ENCODE peak calls at places on chromosome 22, in eight cellular contexts. One of them, this sample, is unnamed.

GRCh38 chr22:37260396-37260795 is 16.3 kb upstream of the RAC2 start:
- DNase-seq in NCI-H446: no peak
- DNase-seq in T47D: no peak
- DNase-seq in bronchial epithelial cell: no peak
- DNase-seq in hepatic stellate cell: no peak
- DNase-seq in GM12865: no peak
- DNase-seq in neuronal stem cell: no peak
- DNase-seq in neural crest cell: no peak
- DNase-seq in this sample: no peak

GRCh38 chr22:47623056-47623739 is 860.7 kb downstream of the TBC1D22A start:
- DNase-seq in NCI-H446: no peak
- DNase-seq in T47D: no peak
- DNase-seq in bronchial epithelial cell: no peak
- DNase-seq in hepatic stellate cell: no peak
- DNase-seq in GM12865: no peak
- DNase-seq in neuronal stem cell: no peak
- DNase-seq in neural crest cell: no peak
- DNase-seq in this sample: no peak

GRCh38 chr22:49736538-49736937 is 91.1 kb downstream of the BRD1 start:
- DNase-seq in NCI-H446: no peak
- DNase-seq in T47D: no peak
- DNase-seq in bronchial epithelial cell: no peak
- DNase-seq in hepatic stellate cell: no peak
- DNase-seq in GM12865: no peak
- DNase-seq in neuronal stem cell: no peak
- DNase-seq in neural crest cell: no peak
- DNase-seq in this sample: no peak

GRCh38 chr22:42203609-42204008 is 66.8 kb downstream of the TCF20 start:
- DNase-seq in NCI-H446: no peak
- DNase-seq in T47D: no peak
- DNase-seq in bronchial epithelial cell: no peak
- DNase-seq in hepatic stellate cell: no peak
- DNase-seq in GM12865: no peak
- DNase-seq in neuronal stem cell: no peak
- DNase-seq in neural crest cell: no peak
- DNase-seq in this sample: no peak

GRCh38 chr22:49525366-49525765 is 302.3 kb downstream of the BRD1 start:
- DNase-seq in NCI-H446: no peak
- DNase-seq in T47D: no peak
- DNase-seq in bronchial epithelial cell: no peak
- DNase-seq in hepatic stellate cell: no peak
- DNase-seq in GM12865: no peak
- DNase-seq in neuronal stem cell: no peak
- DNase-seq in neural crest cell: no peak
- DNase-seq in this sample: no peak

GRCh38 chr22:31943206-31943975 is 944 bp upstream of the YWHAH start:
- DNase-seq in NCI-H446: no peak
- DNase-seq in T47D: no peak
- DNase-seq in bronchial epithelial cell: no peak
- DNase-seq in hepatic stellate cell: no peak
- DNase-seq in GM12865: no peak
- DNase-seq in neuronal stem cell: no peak
- DNase-seq in neural crest cell: no peak
- DNase-seq in this sample: no peak

GRCh38 chr22:47686594-47687363 is 924.3 kb downstream of the TBC1D22A start:
- DNase-seq in NCI-H446: no peak
- DNase-seq in T47D: no peak
- DNase-seq in bronchial epithelial cell: no peak
- DNase-seq in hepatic stellate cell: no peak
- DNase-seq in GM12865: no peak
- DNase-seq in neuronal stem cell: no peak
- DNase-seq in neural crest cell: no peak
- DNase-seq in this sample: no peak

GRCh38 chr22:19884161-19884953 is 29.7 kb upstream of the GNB1L start:
- DNase-seq in NCI-H446: no peak
- DNase-seq in T47D: no peak
- DNase-seq in bronchial epithelial cell: no peak
- DNase-seq in hepatic stellate cell: no peak
- DNase-seq in GM12865: no peak
- DNase-seq in neuronal stem cell: no peak
- DNase-seq in neural crest cell: no peak
- DNase-seq in this sample: no peak

GRCh38 chr22:31160328-31160978 is 471 bp downstream of the RNF185 start:
- DNase-seq in NCI-H446: no peak
- DNase-seq in T47D: no peak
- DNase-seq in bronchial epithelial cell: no peak
- DNase-seq in hepatic stellate cell: no peak
- DNase-seq in GM12865: no peak
- DNase-seq in neuronal stem cell: no peak
- DNase-seq in neural crest cell: no peak
- DNase-seq in this sample: no peak

GRCh38 chr22:48756146-48757111 is 1071.2 kb downstream of the BRD1 start:
- DNase-seq in NCI-H446: no peak
- DNase-seq in T47D: no peak
- DNase-seq in bronchial epithelial cell: no peak
- DNase-seq in hepatic stellate cell: no peak
- DNase-seq in GM12865: no peak
- DNase-seq in neuronal stem cell: no peak
- DNase-seq in neural crest cell: no peak
- DNase-seq in this sample: no peak

GRCh38 chr22:20084547-20085413 is 4.7 kb downstream of the DGCR8 start:
- DNase-seq in NCI-H446: no peak
- DNase-seq in T47D: peak
- DNase-seq in bronchial epithelial cell: peak
- DNase-seq in hepatic stellate cell: no peak
- DNase-seq in GM12865: no peak
- DNase-seq in neuronal stem cell: peak
- DNase-seq in neural crest cell: peak
- DNase-seq in this sample: no peak

GRCh38 chr22:23603266-23603665 is 23.2 kb upstream of the IGLL1 start:
- DNase-seq in NCI-H446: no peak
- DNase-seq in T47D: no peak
- DNase-seq in bronchial epithelial cell: no peak
- DNase-seq in hepatic stellate cell: no peak
- DNase-seq in GM12865: no peak
- DNase-seq in neuronal stem cell: no peak
- DNase-seq in neural crest cell: no peak
- DNase-seq in this sample: no peak

GRCh38 chr22:29245626-29246385 is 22.0 kb downstream of the RHBDD3 start:
- DNase-seq in NCI-H446: peak
- DNase-seq in T47D: peak
- DNase-seq in bronchial epithelial cell: peak
- DNase-seq in hepatic stellate cell: peak
- DNase-seq in GM12865: peak
- DNase-seq in neuronal stem cell: peak
- DNase-seq in neural crest cell: peak
- DNase-seq in this sample: peak

GRCh38 chr22:41543854-41544670 is at the start of gene POLR3H:
- DNase-seq in NCI-H446: peak
- DNase-seq in T47D: peak
- DNase-seq in bronchial epithelial cell: peak
- DNase-seq in hepatic stellate cell: peak
- DNase-seq in GM12865: peak
- DNase-seq in neuronal stem cell: peak
- DNase-seq in neural crest cell: peak
- DNase-seq in this sample: peak

GRCh38 chr22:17725465-17725800 is 48.8 kb downstream of the BID start:
- DNase-seq in NCI-H446: no peak
- DNase-seq in T47D: no peak
- DNase-seq in bronchial epithelial cell: no peak
- DNase-seq in hepatic stellate cell: no peak
- DNase-seq in GM12865: no peak
- DNase-seq in neuronal stem cell: no peak
- DNase-seq in neural crest cell: no peak
- DNase-seq in this sample: no peak

GRCh38 chr22:45880732-45881523 is 96.0 kb downstream of the WNT7B start:
- DNase-seq in NCI-H446: no peak
- DNase-seq in T47D: no peak
- DNase-seq in bronchial epithelial cell: no peak
- DNase-seq in hepatic stellate cell: no peak
- DNase-seq in GM12865: no peak
- DNase-seq in neuronal stem cell: no peak
- DNase-seq in neural crest cell: peak
- DNase-seq in this sample: no peak

GRCh38 chr22:20651286-20651685 is 122.6 kb upstream of the SERPIND1 start:
- DNase-seq in NCI-H446: no peak
- DNase-seq in T47D: no peak
- DNase-seq in bronchial epithelial cell: no peak
- DNase-seq in hepatic stellate cell: no peak
- DNase-seq in GM12865: no peak
- DNase-seq in neuronal stem cell: no peak
- DNase-seq in neural crest cell: no peak
- DNase-seq in this sample: no peak

GRCh38 chr22:31082606-31083376 is 1.7 kb downstream of the SMTN start:
- DNase-seq in NCI-H446: no peak
- DNase-seq in T47D: peak
- DNase-seq in bronchial epithelial cell: peak
- DNase-seq in hepatic stellate cell: peak
- DNase-seq in GM12865: peak
- DNase-seq in neuronal stem cell: no peak
- DNase-seq in neural crest cell: no peak
- DNase-seq in this sample: peak